ENCODE peak calls at places on chromosomes 4 and X, in ten cellular contexts. One of them, this sample, is unnamed.
A peak's percentile ranks its signal among the peaks of the same experiment; 100 is the strongest.

GRCh38 chrX:18410038-18410437 is 15.4 kb upstream of the CDKL5 start:
- DNase-seq in sigmoid colon: no peak
- DNase-seq in suprapubic skin: no peak
- DNase-seq in spleen: no peak
- DNase-seq in HL-60: no peak
- DNase-seq in GM12891: no peak
- DNase-seq in HCT116: peak; percentile 21
- DNase-seq in upper lobe of left lung: peak; percentile 21
- DNase-seq in stomach: no peak
- DNase-seq in Panc1: no peak
- DNase-seq in this sample: no peak

GRCh38 chr4:10078481-10079233 is 37.9 kb downstream of the WDR1 start:
- DNase-seq in sigmoid colon: peak; percentile 64
- DNase-seq in suprapubic skin: no peak
- DNase-seq in spleen: no peak
- DNase-seq in HL-60: no peak
- DNase-seq in GM12891: peak; percentile 7
- DNase-seq in HCT116: no peak
- DNase-seq in upper lobe of left lung: peak; percentile 18
- DNase-seq in stomach: peak; percentile 20
- DNase-seq in Panc1: no peak
- DNase-seq in this sample: no peak

GRCh38 chrX:16978193-16978984 is 31.9 kb downstream of the REPS2 start:
- DNase-seq in sigmoid colon: no peak
- DNase-seq in suprapubic skin: no peak
- DNase-seq in spleen: no peak
- DNase-seq in HL-60: no peak
- DNase-seq in GM12891: no peak
- DNase-seq in HCT116: no peak
- DNase-seq in upper lobe of left lung: no peak
- DNase-seq in stomach: no peak
- DNase-seq in Panc1: no peak
- DNase-seq in this sample: no peak

GRCh38 chr4:3342182-3342854 is 49.5 kb downstream of the RGS12 start:
- DNase-seq in sigmoid colon: no peak
- DNase-seq in suprapubic skin: no peak
- DNase-seq in spleen: no peak
- DNase-seq in HL-60: no peak
- DNase-seq in GM12891: no peak
- DNase-seq in HCT116: no peak
- DNase-seq in upper lobe of left lung: no peak
- DNase-seq in stomach: no peak
- DNase-seq in Panc1: no peak
- DNase-seq in this sample: no peak

GRCh38 chrX:82218361-82218760 is 1016.5 kb downstream of the SH3BGRL start:
- DNase-seq in sigmoid colon: no peak
- DNase-seq in suprapubic skin: no peak
- DNase-seq in spleen: no peak
- DNase-seq in HL-60: peak; percentile 47
- DNase-seq in GM12891: no peak
- DNase-seq in HCT116: no peak
- DNase-seq in upper lobe of left lung: no peak
- DNase-seq in stomach: no peak
- DNase-seq in Panc1: no peak
- DNase-seq in this sample: no peak

GRCh38 chr4:8171941-8172924 is 13.6 kb upstream of the ABLIM2 start:
- DNase-seq in sigmoid colon: no peak
- DNase-seq in suprapubic skin: no peak
- DNase-seq in spleen: peak; percentile 91
- DNase-seq in HL-60: no peak
- DNase-seq in GM12891: peak; percentile 59
- DNase-seq in HCT116: no peak
- DNase-seq in upper lobe of left lung: no peak
- DNase-seq in stomach: no peak
- DNase-seq in Panc1: no peak
- DNase-seq in this sample: no peak

GRCh38 chrX:12949205-12949926 is 25.5 kb upstream of the TMSB4X start:
- DNase-seq in sigmoid colon: no peak
- DNase-seq in suprapubic skin: no peak
- DNase-seq in spleen: no peak
- DNase-seq in HL-60: no peak
- DNase-seq in GM12891: no peak
- DNase-seq in HCT116: no peak
- DNase-seq in upper lobe of left lung: no peak
- DNase-seq in stomach: no peak
- DNase-seq in Panc1: no peak
- DNase-seq in this sample: no peak

GRCh38 chr4:142953171-142953570 is 107.1 kb upstream of the INPP4B start:
- DNase-seq in sigmoid colon: no peak
- DNase-seq in suprapubic skin: no peak
- DNase-seq in spleen: no peak
- DNase-seq in HL-60: no peak
- DNase-seq in GM12891: no peak
- DNase-seq in HCT116: no peak
- DNase-seq in upper lobe of left lung: no peak
- DNase-seq in stomach: no peak
- DNase-seq in Panc1: no peak
- DNase-seq in this sample: no peak

GRCh38 chr4:177051473-177052060 is 258.1 kb upstream of the NEIL3 start:
- DNase-seq in sigmoid colon: no peak
- DNase-seq in suprapubic skin: no peak
- DNase-seq in spleen: no peak
- DNase-seq in HL-60: peak; percentile 42
- DNase-seq in GM12891: peak; percentile 5
- DNase-seq in HCT116: peak; percentile 44
- DNase-seq in upper lobe of left lung: no peak
- DNase-seq in stomach: no peak
- DNase-seq in Panc1: no peak
- DNase-seq in this sample: peak; percentile 7

GRCh38 chrX:116198810-116199209 is 28.3 kb downstream of the AGTR2 start:
- DNase-seq in sigmoid colon: no peak
- DNase-seq in suprapubic skin: no peak
- DNase-seq in spleen: no peak
- DNase-seq in HL-60: peak; percentile 16
- DNase-seq in GM12891: no peak
- DNase-seq in HCT116: no peak
- DNase-seq in upper lobe of left lung: no peak
- DNase-seq in stomach: no peak
- DNase-seq in Panc1: no peak
- DNase-seq in this sample: no peak

GRCh38 chr4:128519163-128519810 is 231.7 kb upstream of the PGRMC2 start:
- DNase-seq in sigmoid colon: no peak
- DNase-seq in suprapubic skin: no peak
- DNase-seq in spleen: no peak
- DNase-seq in HL-60: no peak
- DNase-seq in GM12891: no peak
- DNase-seq in HCT116: no peak
- DNase-seq in upper lobe of left lung: no peak
- DNase-seq in stomach: no peak
- DNase-seq in Panc1: no peak
- DNase-seq in this sample: no peak

GRCh38 chr4:25142468-25142867 is 17.8 kb downstream of the SEPSECS start:
- DNase-seq in sigmoid colon: no peak
- DNase-seq in suprapubic skin: no peak
- DNase-seq in spleen: no peak
- DNase-seq in HL-60: no peak
- DNase-seq in GM12891: no peak
- DNase-seq in HCT116: no peak
- DNase-seq in upper lobe of left lung: no peak
- DNase-seq in stomach: no peak
- DNase-seq in Panc1: no peak
- DNase-seq in this sample: no peak

GRCh38 chr4:25144870-25145481 is 15.3 kb downstream of the SEPSECS start:
- DNase-seq in sigmoid colon: no peak
- DNase-seq in suprapubic skin: no peak
- DNase-seq in spleen: no peak
- DNase-seq in HL-60: no peak
- DNase-seq in GM12891: no peak
- DNase-seq in HCT116: peak; percentile 24
- DNase-seq in upper lobe of left lung: no peak
- DNase-seq in stomach: no peak
- DNase-seq in Panc1: no peak
- DNase-seq in this sample: no peak

GRCh38 chr4:25146076-25146475 is 14.2 kb downstream of the SEPSECS start:
- DNase-seq in sigmoid colon: no peak
- DNase-seq in suprapubic skin: no peak
- DNase-seq in spleen: no peak
- DNase-seq in HL-60: no peak
- DNase-seq in GM12891: no peak
- DNase-seq in HCT116: no peak
- DNase-seq in upper lobe of left lung: no peak
- DNase-seq in stomach: no peak
- DNase-seq in Panc1: no peak
- DNase-seq in this sample: no peak

GRCh38 chr4:25141592-25141991 is 18.7 kb downstream of the SEPSECS start:
- DNase-seq in sigmoid colon: no peak
- DNase-seq in suprapubic skin: no peak
- DNase-seq in spleen: no peak
- DNase-seq in HL-60: no peak
- DNase-seq in GM12891: no peak
- DNase-seq in HCT116: no peak
- DNase-seq in upper lobe of left lung: no peak
- DNase-seq in stomach: no peak
- DNase-seq in Panc1: no peak
- DNase-seq in this sample: no peak
- TF ChIP-seq POLR2AphosphoS5 in sigmoid colon: no peak
- TF ChIP-seq POLR2AphosphoS5 in suprapubic skin: no peak
- TF ChIP-seq POLR2AphosphoS5 in spleen: no peak
- TF ChIP-seq POLR2AphosphoS5 in HL-60: no peak
- TF ChIP-seq POLR2AphosphoS5 in GM12891: no peak
- TF ChIP-seq POLR2AphosphoS5 in HCT116: no peak
- TF ChIP-seq POLR2AphosphoS5 in upper lobe of left lung: no peak
- TF ChIP-seq POLR2AphosphoS5 in stomach: no peak
- TF ChIP-seq POLR2AphosphoS5 in Panc1: no peak
- TF ChIP-seq POLR2AphosphoS5 in this sample: no peak

DNA sequence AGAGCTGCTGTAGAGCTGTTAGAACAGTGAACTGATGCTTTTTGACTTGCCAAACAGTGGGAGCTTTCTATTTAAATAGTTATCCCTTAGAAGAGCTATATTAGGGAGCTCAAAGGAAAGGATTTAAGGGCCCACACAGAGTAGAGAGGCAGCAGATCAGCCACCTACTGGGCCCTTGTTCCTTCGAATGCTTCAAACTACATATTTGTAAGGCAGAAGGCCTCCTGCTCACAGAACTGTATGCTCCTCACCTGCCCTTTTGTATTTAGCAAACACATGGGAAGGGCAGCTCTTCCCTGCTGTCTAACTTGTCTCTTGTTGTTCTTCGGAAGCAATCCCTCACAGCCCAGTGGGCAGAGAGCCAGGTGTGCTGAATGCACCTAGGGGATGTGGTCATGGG is 38.0 kb downstream of the IL1RAPL1 start:
- DNase-seq in sigmoid colon: no peak
- DNase-seq in suprapubic skin: no peak
- DNase-seq in spleen: no peak
- DNase-seq in HL-60: no peak
- DNase-seq in GM12891: no peak
- DNase-seq in HCT116: no peak
- DNase-seq in upper lobe of left lung: no peak
- DNase-seq in stomach: no peak
- DNase-seq in Panc1: no peak
- DNase-seq in this sample: no peak
- TF ChIP-seq POLR2AphosphoS5 in sigmoid colon: no peak
- TF ChIP-seq POLR2AphosphoS5 in suprapubic skin: no peak
- TF ChIP-seq POLR2AphosphoS5 in spleen: no peak
- TF ChIP-seq POLR2AphosphoS5 in HL-60: no peak
- TF ChIP-seq POLR2AphosphoS5 in GM12891: no peak
- TF ChIP-seq POLR2AphosphoS5 in HCT116: no peak
- TF ChIP-seq POLR2AphosphoS5 in upper lobe of left lung: no peak
- TF ChIP-seq POLR2AphosphoS5 in stomach: no peak
- TF ChIP-seq POLR2AphosphoS5 in Panc1: no peak
- TF ChIP-seq POLR2AphosphoS5 in this sample: no peak

DNA sequence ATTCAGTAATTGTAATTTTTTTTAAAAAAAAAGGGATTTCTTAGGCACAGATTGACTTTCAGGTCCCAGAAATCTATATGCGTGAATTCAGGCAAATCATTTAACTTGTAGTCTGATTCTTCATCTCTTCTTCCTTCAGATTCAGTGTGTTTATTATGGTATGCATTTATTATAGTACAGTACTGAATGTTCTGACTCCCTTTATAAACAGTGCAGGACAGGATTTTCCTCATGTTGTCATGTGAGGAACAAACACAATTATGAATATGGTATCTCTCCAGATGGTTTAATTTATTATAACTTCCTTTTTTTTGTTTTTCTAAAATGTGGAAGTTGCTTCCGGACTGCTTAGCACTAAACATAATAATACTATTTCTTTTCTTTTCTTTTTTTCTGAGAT is 54.2 kb downstream of the RPS3A start:
- DNase-seq in sigmoid colon: no peak
- DNase-seq in suprapubic skin: no peak
- DNase-seq in spleen: no peak
- DNase-seq in HL-60: no peak
- DNase-seq in GM12891: no peak
- DNase-seq in HCT116: no peak
- DNase-seq in upper lobe of left lung: no peak
- DNase-seq in stomach: no peak
- DNase-seq in Panc1: no peak
- DNase-seq in this sample: no peak
- TF ChIP-seq POLR2AphosphoS5 in sigmoid colon: peak; percentile 57
- TF ChIP-seq POLR2AphosphoS5 in suprapubic skin: no peak
- TF ChIP-seq POLR2AphosphoS5 in spleen: no peak
- TF ChIP-seq POLR2AphosphoS5 in HL-60: no peak
- TF ChIP-seq POLR2AphosphoS5 in GM12891: no peak
- TF ChIP-seq POLR2AphosphoS5 in HCT116: no peak
- TF ChIP-seq POLR2AphosphoS5 in upper lobe of left lung: no peak
- TF ChIP-seq POLR2AphosphoS5 in stomach: no peak
- TF ChIP-seq POLR2AphosphoS5 in Panc1: no peak
- TF ChIP-seq POLR2AphosphoS5 in this sample: no peak

GRCh38 chrX:148382983-148383382 is 117.4 kb upstream of the AFF2 start:
- DNase-seq in sigmoid colon: no peak
- DNase-seq in suprapubic skin: no peak
- DNase-seq in spleen: no peak
- DNase-seq in HL-60: no peak
- DNase-seq in GM12891: no peak
- DNase-seq in HCT116: no peak
- DNase-seq in upper lobe of left lung: no peak
- DNase-seq in stomach: no peak
- DNase-seq in Panc1: no peak
- DNase-seq in this sample: no peak

GRCh38 chrX:148389629-148390028 is 110.8 kb upstream of the AFF2 start:
- DNase-seq in sigmoid colon: no peak
- DNase-seq in suprapubic skin: no peak
- DNase-seq in spleen: no peak
- DNase-seq in HL-60: no peak
- DNase-seq in GM12891: no peak
- DNase-seq in HCT116: no peak
- DNase-seq in upper lobe of left lung: no peak
- DNase-seq in stomach: no peak
- DNase-seq in Panc1: no peak
- DNase-seq in this sample: no peak

GRCh38 chrX:148381603-148382002 is 118.8 kb upstream of the AFF2 start:
- DNase-seq in sigmoid colon: no peak
- DNase-seq in suprapubic skin: no peak
- DNase-seq in spleen: no peak
- DNase-seq in HL-60: no peak
- DNase-seq in GM12891: no peak
- DNase-seq in HCT116: no peak
- DNase-seq in upper lobe of left lung: no peak
- DNase-seq in stomach: no peak
- DNase-seq in Panc1: no peak
- DNase-seq in this sample: no peak

GRCh38 chrX:148380614-148381561 is 119.5 kb upstream of the AFF2 start:
- DNase-seq in sigmoid colon: no peak
- DNase-seq in suprapubic skin: no peak
- DNase-seq in spleen: no peak
- DNase-seq in HL-60: peak; percentile 73
- DNase-seq in GM12891: no peak
- DNase-seq in HCT116: no peak
- DNase-seq in upper lobe of left lung: no peak
- DNase-seq in stomach: no peak
- DNase-seq in Panc1: no peak
- DNase-seq in this sample: peak; percentile 11

GRCh38 chrX:148385471-148385870 is 114.9 kb upstream of the AFF2 start:
- DNase-seq in sigmoid colon: no peak
- DNase-seq in suprapubic skin: no peak
- DNase-seq in spleen: no peak
- DNase-seq in HL-60: no peak
- DNase-seq in GM12891: no peak
- DNase-seq in HCT116: no peak
- DNase-seq in upper lobe of left lung: no peak
- DNase-seq in stomach: no peak
- DNase-seq in Panc1: no peak
- DNase-seq in this sample: no peak
- TF ChIP-seq POLR2AphosphoS5 in sigmoid colon: no peak
- TF ChIP-seq POLR2AphosphoS5 in suprapubic skin: no peak
- TF ChIP-seq POLR2AphosphoS5 in spleen: no peak
- TF ChIP-seq POLR2AphosphoS5 in HL-60: no peak
- TF ChIP-seq POLR2AphosphoS5 in GM12891: no peak
- TF ChIP-seq POLR2AphosphoS5 in HCT116: no peak
- TF ChIP-seq POLR2AphosphoS5 in upper lobe of left lung: no peak
- TF ChIP-seq POLR2AphosphoS5 in stomach: no peak
- TF ChIP-seq POLR2AphosphoS5 in Panc1: no peak
- TF ChIP-seq POLR2AphosphoS5 in this sample: no peak

This sample was measured in transverse colon.